ENCODE peak calls at places on chromosome 1, in four cellular contexts. T is kidney, Y is GM19239, A is nucleus accumbens. U is an unnamed sample.

GRCh38 chr1:51517361-51518032 is 1.6 kb downstream of the EPS15 start:
- DNase-seq in T (no peak), A (no peak), Y (no peak), U (no peak)

GRCh38 chr1:1273152-1273534 is 511 bp downstream of the UBE2J2 start:
- DNase-seq in T (peak; percentile 81), Y (no peak), A (no peak), U (no peak)

GRCh38 chr1:244642526-244642925 is 10.4 kb upstream of the DESI2 start:
- DNase-seq in T (peak; percentile 62), Y (no peak), A (no peak), U (no peak)

GRCh38 chr1:223738465-223739365 is 26.4 kb downstream of the CAPN2 start:
- DNase-seq in A (no peak), T (no peak), Y (no peak), U (no peak)

GRCh38 chr1:50415235-50416149 is 7.8 kb downstream of the DMRTA2 start:
- DNase-seq in T (no peak), Y (no peak), A (no peak), U (no peak)

GRCh38 chr1:47941609-47942237 is 55.5 kb downstream of the TRABD2B start:
- DNase-seq in Y (no peak), A (no peak), T (no peak), U (no peak)

GRCh38 chr1:58304584-58304983 is 241.9 kb downstream of the OMA1 start:
- DNase-seq in Y (no peak), A (no peak), T (no peak), U (no peak)

GRCh38 chr1:74714429-74715362 is 18.2 kb downstream of the CRYZ start:
- DNase-seq in Y (no peak), A (no peak), T (no peak), U (peak; percentile 31)

GRCh38 chr1:226019550-226019949 is 20.4 kb upstream of the SDE2 start:
- DNase-seq in T (no peak), A (no peak), Y (no peak), U (no peak)

GRCh38 chr1:162649606-162650005 is 17.3 kb downstream of the DDR2 start:
- DNase-seq in Y (no peak), A (no peak), T (no peak), U (no peak)

GRCh38 chr1:225880210-225880584 is 2.0 kb downstream of the TMEM63A start:
- DNase-seq in T (peak; percentile 62), Y (no peak), A (peak; percentile 70), U (no peak)

GRCh38 chr1:119539636-119540035 is 32.6 kb downstream of the HSD3B1 start:
- DNase-seq in A (no peak), Y (no peak), T (no peak), U (no peak)

GRCh38 chr1:89802036-89802435 is 18.8 kb upstream of the LRRC8D start:
- DNase-seq in Y (no peak), T (no peak), A (no peak), U (no peak)

GRCh38 chr1:208025036-208025435 is 114.1 kb upstream of the CD34 start:
- DNase-seq in T (peak; percentile 46), A (peak; percentile 48), Y (no peak), U (no peak)